ENCODE peak calls at places on chromosomes 11 and 22, in four cellular contexts. K is transverse colon, L is K562, Y is A549. Z is an unnamed sample.
A peak's percentile ranks its signal among the peaks of the same experiment; 100 is the strongest.

GRCh38 chr11:61080526-61080925 is 21.8 kb upstream of the CD5 start:
- DNase-seq in K (no peak), L (no peak), Y (no peak), Z (peak; percentile 15)

GRCh38 chr11:113818426-113818825 is 38.8 kb downstream of the CLDN25 start:
- DNase-seq in K (no peak), L (peak; percentile 5), Y (no peak), Z (no peak)

GRCh38 chr11:67389477-67389876 is 2.3 kb upstream of the RAD9A start:
- DNase-seq in K (peak; percentile 75), L (peak; percentile 77), Y (peak; percentile 59), Z (no peak)

GRCh38 chr22:36608987-36609386 is 80.0 kb upstream of the EIF3D start:
- DNase-seq in K (no peak), L (no peak), Y (no peak), Z (no peak)

GRCh38 chr11:1271927-1272326 is 37.5 kb downstream of the TOLLIP start:
- DNase-seq in K (no peak), L (no peak), Y (no peak), Z (peak; percentile 78)

GRCh38 chr11:87778341-87778740 is 396.9 kb downstream of the RAB38 start:
- DNase-seq in K (no peak), L (no peak), Y (no peak), Z (no peak)

GRCh38 chr11:94449437-94449836 is 44.2 kb downstream of the MRE11 start:
- DNase-seq in K (no peak), L (no peak), Y (peak; percentile 80), Z (no peak)

GRCh38 chr11:34915136-34916013 is 804 bp downstream of the APIP start:
- DNase-seq in K (no peak), L (peak; percentile 37), Y (no peak), Z (no peak)

GRCh38 chr22:30921108-30921507 is 47.5 kb downstream of the MORC2 start:
- DNase-seq in K (no peak), L (no peak), Y (no peak), Z (no peak)

GRCh38 chr11:112285918-112286317 is 25.3 kb upstream of the PLET1 start:
- DNase-seq in K (no peak), L (peak; percentile 81), Y (no peak), Z (no peak)

GRCh38 chr11:62892077-62892922 is 11.6 kb downstream of the SLC3A2 start:
- DNase-seq in K (no peak), L (peak; percentile 46), Y (no peak), Z (no peak)

GRCh38 chr11:120090411-120090810 is 47.5 kb downstream of the TRIM29 start:
- DNase-seq in K (no peak), L (no peak), Y (no peak), Z (no peak)

GRCh38 chr22:41936894-41937169 is 10.1 kb downstream of the CENPM start:
- DNase-seq in K (no peak), L (no peak), Y (no peak), Z (no peak)
- H3K4me3 ChIP-seq in K (no peak overlapping the region), L (no peak overlapping the region), Y (no peak overlapping the region), Z (no peak overlapping the region)

DNA sequence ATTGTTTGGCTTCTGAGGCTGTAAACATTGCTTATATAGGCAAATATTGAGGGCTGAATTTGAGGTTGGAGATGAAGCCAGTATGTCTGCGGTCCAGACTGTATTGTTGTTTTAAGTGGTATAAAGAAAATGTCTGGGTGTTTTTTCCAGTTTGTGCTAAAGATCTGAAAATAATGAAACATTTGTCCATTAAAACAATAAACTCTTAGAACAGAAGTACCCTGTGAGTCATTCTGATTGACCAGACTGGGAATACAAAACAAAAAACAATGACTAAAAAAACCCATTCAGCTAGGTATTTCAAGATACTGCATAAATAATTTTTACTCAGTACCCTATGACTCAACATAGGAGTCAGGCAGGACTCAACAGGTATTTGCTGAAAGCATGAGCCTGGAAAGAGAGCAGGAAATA is 20.4 kb downstream of the ALKBH8 start:
- DNase-seq in K (no peak), L (no peak), Y (no peak), Z (no peak)
- TF ChIP-seq EP300 in K (no peak), L (no peak), Y (no peak), Z (no peak)

DNA sequence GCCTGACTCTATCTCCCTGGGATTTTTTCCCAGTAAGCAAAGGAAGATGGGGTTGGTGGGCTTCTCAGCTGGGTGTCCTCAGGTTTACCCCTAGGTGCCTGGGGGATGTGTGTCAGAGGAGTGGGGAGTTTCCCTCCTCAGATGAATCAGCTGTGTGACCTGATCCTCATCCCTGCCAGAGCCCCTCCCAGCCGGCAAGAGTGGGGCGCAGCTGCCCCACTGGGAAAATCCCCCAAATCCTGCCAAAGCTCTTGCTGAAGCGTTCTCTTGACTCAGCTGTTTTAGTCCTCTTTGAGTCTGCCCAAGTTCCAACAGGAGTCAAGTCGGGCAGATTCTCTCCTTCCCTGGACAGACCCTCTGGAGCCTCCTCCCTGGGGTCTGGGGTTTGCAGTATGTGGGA is 6.0 kb downstream of the C11orf68 start:
- DNase-seq in K (no peak), L (no peak), Y (peak; percentile 55), Z (no peak)
- H3K27ac ChIP-seq in K (no peak overlapping the region), L (peak overlapping the region; percentile 39), Y (peak overlapping the region; percentile 51), Z (peak overlapping the region; percentile 21)

DNA sequence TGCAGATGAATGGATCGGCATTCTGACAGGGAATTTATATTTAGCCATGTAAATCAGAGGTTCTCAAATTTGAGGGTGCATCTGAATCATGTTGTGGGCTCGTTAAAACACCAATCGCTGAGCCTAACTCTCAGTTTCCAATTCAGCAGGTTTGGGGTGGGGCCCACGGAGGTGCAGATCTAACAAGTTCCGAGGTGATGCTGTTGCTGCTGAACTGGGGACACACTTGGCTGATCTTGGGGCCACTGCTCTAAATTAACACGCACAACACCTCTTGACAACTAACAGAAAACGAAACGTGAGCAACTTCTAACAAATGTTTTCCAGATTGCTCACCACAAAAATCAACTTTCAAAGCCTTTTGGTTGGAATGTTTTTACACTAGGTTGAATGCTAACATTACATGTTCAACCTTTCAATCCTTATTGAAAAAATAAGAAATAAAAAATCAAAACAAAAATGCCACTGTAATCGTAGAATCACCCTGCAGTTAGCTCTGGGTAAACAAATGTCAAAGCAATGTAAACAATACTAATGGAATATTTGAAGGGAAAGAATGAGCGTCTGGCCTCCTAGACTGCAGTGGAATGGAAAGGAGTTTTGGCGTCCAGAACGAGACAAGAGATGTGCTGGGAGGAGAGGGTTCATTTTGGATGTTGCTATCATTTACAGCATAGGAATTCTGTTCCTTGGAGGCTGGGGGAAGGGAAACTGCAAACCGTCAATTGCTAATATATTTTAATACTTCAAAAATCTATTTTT is 68.3 kb upstream of the SLC6A5 start:
- DNase-seq in K (no peak), L (no peak), Y (peak; percentile 7), Z (no peak)
- H3K4me3 ChIP-seq in K (no peak overlapping the region), L (no peak overlapping the region), Y (no peak overlapping the region), Z (no peak overlapping the region)

GRCh38 chr22:32621656-32622003 is 147.0 kb downstream of the FBXO7 start:
- DNase-seq in K (no peak), L (no peak), Y (no peak), Z (no peak)

GRCh38 chr22:32620992-32621391 is 146.4 kb downstream of the FBXO7 start:
- DNase-seq in K (no peak), L (no peak), Y (peak; percentile 21), Z (no peak)

GRCh38 chr22:32623943-32624342 is 149.3 kb downstream of the FBXO7 start:
- DNase-seq in K (peak; percentile 49), L (no peak), Y (no peak), Z (no peak)

GRCh38 chr22:32622762-32623147 is 148.1 kb downstream of the FBXO7 start:
- DNase-seq in K (no peak), L (no peak), Y (no peak), Z (no peak)

DNA sequence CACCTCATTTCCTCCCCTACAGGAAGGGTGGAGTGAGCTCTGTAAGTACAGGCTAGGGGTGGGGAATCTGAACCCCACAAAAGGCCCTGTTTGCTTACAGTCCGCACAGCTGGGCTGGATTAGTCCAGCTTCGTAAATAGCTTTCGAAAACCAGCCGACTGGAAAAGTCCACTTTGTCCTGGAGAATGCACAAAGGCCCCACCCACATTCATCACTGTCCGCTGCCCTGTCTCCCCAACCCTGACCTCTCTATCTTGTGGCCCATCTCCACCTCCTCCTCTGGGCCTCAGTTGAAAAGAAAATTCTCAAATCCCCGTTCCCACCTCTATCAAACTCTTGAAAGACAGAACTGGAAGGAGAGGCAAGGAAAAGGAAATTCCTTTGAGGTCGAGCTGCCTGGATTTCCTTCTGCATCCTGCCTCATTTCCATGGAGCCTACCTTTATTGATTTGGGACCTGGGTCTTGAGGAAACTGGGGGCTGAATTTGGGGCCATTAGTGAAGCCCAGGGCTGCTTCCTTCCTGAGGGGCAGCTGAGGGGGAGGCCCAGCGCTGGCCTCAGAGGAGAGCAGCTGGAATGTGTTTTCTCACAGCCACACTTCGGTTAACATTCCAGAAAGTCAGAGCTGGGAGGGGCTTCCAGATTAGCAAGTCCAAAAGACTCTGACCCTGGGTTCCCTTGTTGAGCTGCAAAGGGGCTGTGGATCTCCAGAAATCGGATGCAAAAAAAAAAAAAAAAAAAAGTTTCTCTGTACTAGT is 147.6 kb downstream of the FBXO7 start:
- DNase-seq in K (peak; percentile 44), L (no peak), Y (no peak), Z (no peak)
- TF ChIP-seq EP300 in K (no peak), L (no peak), Y (no peak), Z (peak; percentile 85)

GRCh38 chr11:77322926-77323590 is 21.6 kb upstream of the GDPD4 start:
- DNase-seq in K (no peak), L (no peak), Y (no peak), Z (no peak)

GRCh38 chr11:77324508-77324907 is 23.0 kb upstream of the GDPD4 start:
- DNase-seq in K (no peak), L (no peak), Y (no peak), Z (no peak)

GRCh38 chr11:77325159-77325558 is 23.7 kb upstream of the GDPD4 start:
- DNase-seq in K (no peak), L (no peak), Y (no peak), Z (no peak)

GRCh38 chr11:77320351-77320750 is 18.9 kb upstream of the GDPD4 start:
- DNase-seq in K (no peak), L (no peak), Y (no peak), Z (no peak)

DNA sequence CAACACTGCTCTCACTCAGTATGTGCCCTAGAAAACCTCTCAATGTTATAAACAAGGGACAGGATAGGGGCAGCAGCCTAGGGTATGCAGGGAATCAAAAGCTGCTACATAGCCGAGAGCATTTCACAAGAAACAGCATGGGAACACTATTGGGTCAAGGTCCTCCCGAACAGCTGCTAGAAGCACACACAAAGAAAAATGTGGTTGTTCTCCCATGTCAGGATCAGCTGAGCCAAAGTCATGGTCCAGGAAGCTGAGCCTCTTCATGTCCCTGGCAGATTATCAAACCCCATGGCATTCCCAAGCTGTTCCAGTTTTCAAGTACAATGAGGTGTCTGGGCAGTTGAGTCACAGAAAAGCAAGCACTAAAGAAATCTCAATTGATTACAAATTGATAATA is 21.0 kb upstream of the GDPD4 start:
- DNase-seq in K (no peak), L (no peak), Y (no peak), Z (no peak)
- H3K27ac ChIP-seq in K (no peak overlapping the region), L (no peak overlapping the region), Y (no peak overlapping the region), Z (no peak overlapping the region)

DNA sequence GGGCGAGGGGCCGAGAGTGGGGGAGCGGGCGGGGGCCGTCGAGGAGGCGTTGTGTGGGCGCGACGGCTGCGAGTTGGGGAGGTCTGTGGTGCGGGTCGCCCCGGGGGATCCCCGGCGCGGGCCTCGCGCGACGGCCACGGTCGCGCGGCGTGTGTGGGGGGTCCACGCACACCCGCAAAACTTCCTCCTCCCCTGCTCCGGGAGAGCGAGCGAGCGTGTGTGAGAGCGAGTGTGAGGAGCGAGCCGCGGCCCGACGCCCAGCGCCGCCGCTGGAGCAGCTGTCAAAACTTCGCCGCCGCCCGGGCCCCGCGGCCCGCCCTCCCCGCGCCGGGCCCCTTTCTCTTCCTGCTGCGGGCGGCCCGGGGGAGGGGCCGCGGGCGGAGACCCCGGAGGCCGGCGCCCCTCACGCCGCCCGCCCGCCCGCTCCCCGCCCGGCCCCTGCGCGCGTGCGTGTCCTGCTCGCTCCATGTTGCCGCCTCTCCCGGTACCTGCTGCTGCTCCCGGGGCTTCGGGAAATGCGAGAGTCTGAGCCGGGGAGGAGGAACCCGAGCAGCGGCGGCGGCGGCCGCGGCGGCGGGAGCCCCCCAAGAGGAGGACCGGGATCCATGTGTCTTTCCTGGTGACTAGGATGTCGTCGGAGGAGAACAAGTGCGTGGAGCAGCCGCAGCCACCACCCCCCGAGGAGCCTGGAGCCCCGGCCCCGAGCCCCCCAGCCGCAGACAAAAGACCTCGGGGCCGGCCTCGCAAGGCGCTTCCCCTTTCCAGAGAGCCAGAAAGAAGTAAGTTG is 9.0 kb upstream of the CCT8L2 start:
- DNase-seq in K (no peak), L (peak; percentile 92), Y (no peak), Z (no peak)
- H3K4me3 ChIP-seq in K (peak overlapping the region; percentile 34), L (peak overlapping the region; percentile 73), Y (peak overlapping the region; percentile 13), Z (peak overlapping the region; percentile 45)